ENCODE peak calls at places on chromosomes 2 and 18, in four cellular contexts. T is H9, K is mesendoderm, W is IMR-90. J is an unnamed sample.

GRCh38 chr18:44826418-44827259 is 146.0 kb downstream of the SETBP1 start:
- DNase-seq in K (peak), W (peak), T (no peak), J (no peak)

GRCh38 chr2:161170917-161171594 is 10.8 kb downstream of the TANK start:
- DNase-seq in W (no peak), T (no peak), K (no peak), J (no peak)

GRCh38 chr2:15765211-15765610 is 173.5 kb downstream of the DDX1 start:
- DNase-seq in T (no peak), K (no peak), W (no peak), J (no peak)

GRCh38 chr18:48866028-48866733 is 84.6 kb downstream of the SMAD7 start:
- DNase-seq in T (no peak), W (peak), K (no peak), J (no peak)

GRCh38 chr18:48924621-48925601 is 25.9 kb downstream of the SMAD7 start:
- DNase-seq in W (no peak), K (peak), T (no peak), J (no peak)

GRCh38 chr2:79011485-79011884 is 14.0 kb upstream of the REG3G start:
- DNase-seq in T (no peak), W (no peak), K (no peak), J (no peak)

GRCh38 chr2:107002735-107003134 is 116.8 kb upstream of the ST6GAL2 start:
- DNase-seq in W (no peak), T (no peak), K (no peak), J (no peak)

GRCh38 chr2:158902005-158902398 is 66.4 kb upstream of the TANC1 start:
- DNase-seq in T (no peak), K (no peak), W (no peak), J (no peak)

GRCh38 chr2:26521054-26521912 is 43.4 kb upstream of the OTOF start:
- DNase-seq in K (peak), W (no peak), T (peak), J (peak)

GRCh38 chr2:79833235-79833878 is 320.5 kb downstream of the CTNNA2 start:
- DNase-seq in K (peak), T (no peak), W (no peak), J (no peak)

GRCh38 chr2:133497261-133497893 is 70.9 kb downstream of the NCKAP5 start:
- DNase-seq in K (peak), T (peak), W (peak), J (peak)

GRCh38 chr2:195498176-195498575 is 158.8 kb upstream of the SLC39A10 start:
- DNase-seq in K (peak), W (peak), T (peak), J (no peak)

GRCh38 chr2:71713581-71714580 is 260.5 kb downstream of the DYSF start:
- DNase-seq in T (no peak), K (no peak), W (peak), J (no peak)

GRCh38 chr2:73850009-73850408 is 21.2 kb downstream of the STAMBP start:
- DNase-seq in T (no peak), K (no peak), W (no peak), J (no peak)

GRCh38 chr18:62625019-62625418 is 90.3 kb upstream of the PHLPP1 start:
- DNase-seq in K (no peak), W (no peak), T (no peak), J (no peak)

GRCh38 chr2:108423502-108424251 is 25.3 kb upstream of the GCC2 start:
- DNase-seq in W (no peak), K (no peak), T (no peak), J (no peak)

GRCh38 chr2:203656522-203657287 is 49.7 kb upstream of the CD28 start:
- DNase-seq in K (peak), T (no peak), W (peak), J (no peak)

GRCh38 chr2:111042772-111043771 is 77.6 kb upstream of the BCL2L11 start:
- DNase-seq in K (no peak), W (no peak), T (no peak), J (no peak)

GRCh38 chr18:31227497-31228229 is 65.0 kb upstream of the DSC1 start:
- DNase-seq in K (no peak), T (no peak), W (no peak), J (no peak)

GRCh38 chr18:44725300-44726096 is 44.8 kb downstream of the SETBP1 start:
- DNase-seq in K (peak), W (peak), T (no peak), J (no peak)

GRCh38 chr2:95359501-95359930 is 43.0 kb upstream of the FAHD2A start:
- DNase-seq in T (peak), K (no peak), W (no peak), J (peak)

GRCh38 chr2:6982484-6982883 is 65.3 kb downstream of the RNF144A start:
- DNase-seq in T (no peak), W (no peak), K (no peak), J (no peak)

GRCh38 chr2:62672601-62673000 is 32.9 kb upstream of the EHBP1 start:
- DNase-seq in T (peak), K (peak), W (peak), J (peak)

DNA sequence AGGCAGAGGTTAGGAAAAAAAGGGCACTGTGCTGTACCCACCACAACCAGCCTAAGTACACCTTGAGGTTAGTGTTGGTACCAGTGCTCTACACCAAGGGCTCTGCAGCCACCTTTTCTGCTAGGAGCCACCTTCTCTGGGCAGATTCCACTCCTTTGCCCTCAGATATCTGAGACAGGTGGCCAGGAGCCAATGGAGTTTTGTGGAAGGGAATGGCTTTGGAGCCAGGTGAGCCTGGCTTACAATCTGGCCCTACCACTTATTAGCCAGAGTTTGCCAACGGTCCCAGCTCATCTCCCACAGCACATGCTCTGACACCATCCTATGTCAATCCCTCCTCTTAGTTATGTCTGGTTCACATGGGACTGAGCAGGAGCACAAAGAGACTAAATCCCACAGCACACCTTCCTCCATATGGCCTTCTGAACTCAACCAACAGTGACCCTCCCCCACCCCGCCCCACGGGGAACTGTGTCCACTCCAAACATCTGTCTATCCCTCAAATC is 77.5 kb downstream of the CLHC1 start:
- DNase-seq in K (no peak), W (no peak), T (no peak), J (no peak)
- H2AK5ac ChIP-seq in K (no peak), W (peak), T (no peak), J (no peak)

GRCh38 chr2:156672569-156673270 is 236.5 kb downstream of the GPD2 start:
- DNase-seq in K (no peak), T (no peak), W (no peak), J (no peak)

GRCh38 chr2:156673271-156673615 is 237.1 kb downstream of the GPD2 start:
- DNase-seq in K (peak), W (no peak), T (no peak), J (no peak)

GRCh38 chr2:156673981-156674380 is 237.8 kb downstream of the GPD2 start:
- DNase-seq in T (no peak), W (no peak), K (no peak), J (no peak)

GRCh38 chr2:156670104-156670503 is 233.9 kb downstream of the GPD2 start:
- DNase-seq in K (no peak), T (no peak), W (no peak), J (no peak)

GRCh38 chr2:156671706-156672105 is 235.5 kb downstream of the GPD2 start:
- DNase-seq in K (no peak), T (no peak), W (no peak), J (no peak)
- H4K5ac ChIP-seq in K (no peak), T (no peak), W (no peak), J (no peak)

GRCh38 chr2:20487030-20487391 is 40.1 kb downstream of the RHOB start:
- DNase-seq in T (no peak), W (no peak), K (no peak), J (no peak)

GRCh38 chr2:20485989-20486388 is 39.1 kb downstream of the RHOB start:
- DNase-seq in W (no peak), K (no peak), T (no peak), J (no peak)

GRCh38 chr2:20485612-20485926 is 38.7 kb downstream of the RHOB start:
- DNase-seq in T (no peak), K (no peak), W (no peak), J (no peak)

GRCh38 chr2:20487392-20488135 is 40.7 kb downstream of the RHOB start:
- DNase-seq in K (peak), W (no peak), T (peak), J (no peak)

GRCh38 chr2:20486571-20486970 is 39.7 kb downstream of the RHOB start:
- DNase-seq in K (no peak), W (no peak), T (no peak), J (no peak)
- H2AK5ac ChIP-seq in K (no peak), W (no peak), T (no peak), J (no peak)

GRCh38 chr2:167142554-167142953 is 254.3 kb downstream of the XIRP2 start:
- DNase-seq in T (no peak), K (no peak), W (no peak), J (no peak)
- H4K5ac ChIP-seq in T (no peak), K (no peak), W (no peak), J (no peak)

DNA sequence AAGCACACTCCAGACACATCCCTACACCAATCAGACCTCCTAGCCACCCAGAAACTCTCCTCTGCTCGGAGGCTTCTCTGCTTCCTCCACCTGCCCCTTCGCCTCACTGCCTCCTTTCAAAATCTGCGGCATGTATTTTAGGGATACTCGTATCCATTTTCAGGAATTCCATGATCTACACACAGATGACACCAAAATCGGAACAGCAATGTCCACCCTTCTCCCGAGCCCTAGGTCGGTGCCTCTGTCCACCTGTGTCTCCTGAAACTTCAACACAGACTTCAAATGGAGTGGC is 1.4 kb upstream of the SH3BP4 start:
- DNase-seq in K (no peak), W (no peak), T (no peak), J (no peak)
- H2AK5ac ChIP-seq in K (no peak), W (peak), T (no peak), J (no peak)

J was measured in H1.